ENCODE peak calls at places on chromosomes 2 and 18, in four cellular contexts. O is GM23248, K is HCT116, S is K562. J is an unnamed sample.

GRCh38 chr2:96815326-96816126 is 542 bp upstream of the CNNM3 start:
- DNase-seq in S (no peak), K (no peak), O (peak; percentile 75), J (peak; percentile 55)

GRCh38 chr18:79590191-79591039 is 89.2 kb upstream of the CTDP1 start:
- DNase-seq in K (no peak), S (no peak), O (peak; percentile 62), J (no peak)

GRCh38 chr2:178297091-178297411 is 102.7 kb downstream of the OSBPL6 start:
- DNase-seq in O (no peak), K (no peak), S (no peak), J (no peak)

GRCh38 chr2:216845426-216845825 is 14.4 kb downstream of the TNP1 start:
- DNase-seq in O (no peak), S (no peak), K (no peak), J (no peak)

GRCh38 chr18:76581261-76581660 is 86.2 kb upstream of the ZNF516 start:
- DNase-seq in S (no peak), O (no peak), K (no peak), J (no peak)

GRCh38 chr2:240217431-240218301 is 77.2 kb upstream of the OTOS start:
- DNase-seq in O (no peak), K (peak; percentile 33), S (peak; percentile 56), J (no peak)

GRCh38 chr2:238180554-238180953 is 21.8 kb downstream of the ERFE start:
- DNase-seq in K (no peak), S (no peak), O (no peak), J (no peak)

GRCh38 chr2:200810252-200810650 is 1.5 kb upstream of the BZW1 start:
- DNase-seq in K (no peak), O (peak; percentile 85), S (no peak), J (no peak)

GRCh38 chr2:47534179-47534919 is 131.4 kb downstream of the MSH2 start:
- DNase-seq in S (peak; percentile 75), K (no peak), O (peak; percentile 93), J (no peak)

GRCh38 chr18:9708882-9709877 is 1.1 kb downstream of the RAB31 start:
- DNase-seq in K (no peak), S (peak; percentile 44), O (peak; percentile 62), J (peak; percentile 27)

GRCh38 chr2:188381614-188382013 is 89.9 kb downstream of the GULP1 start:
- DNase-seq in O (peak; percentile 69), S (no peak), K (peak; percentile 83), J (no peak)

GRCh38 chr2:24220534-24221281 is 45.9 kb downstream of the FAM228A start:
- DNase-seq in S (no peak), O (no peak), K (no peak), J (no peak)

GRCh38 chr2:241540766-241541561 is 17.6 kb upstream of the BOK start:
- DNase-seq in K (peak; percentile 70), O (peak; percentile 64), S (peak; percentile 99), J (no peak)

GRCh38 chr2:134361648-134362047 is 107.8 kb downstream of the MGAT5 start:
- DNase-seq in O (no peak), K (no peak), S (no peak), J (no peak)

GRCh38 chr18:48621815-48622555 is 83.2 kb downstream of the CTIF start:
- DNase-seq in S (no peak), O (no peak), K (no peak), J (no peak)

GRCh38 chr2:55063226-55063625 is 13.0 kb upstream of the RTN4 start:
- DNase-seq in O (no peak), K (no peak), S (no peak), J (peak; percentile 20)

GRCh38 chr2:102027703-102028059 is 35.9 kb downstream of the IL1R2 start:
- DNase-seq in O (no peak), S (no peak), K (no peak), J (no peak)

GRCh38 chr2:223121317-223121716 is 69.3 kb downstream of the KCNE4 start:
- DNase-seq in O (no peak), K (no peak), S (no peak), J (no peak)

GRCh38 chr2:68762665-68763064 is 28.1 kb downstream of the ARHGAP25 start:
- DNase-seq in S (no peak), O (no peak), K (no peak), J (peak; percentile 84)

GRCh38 chr2:6412533-6413085 is 453.1 kb downstream of the CMPK2 start:
- DNase-seq in K (no peak), O (peak; percentile 46), S (no peak), J (no peak)

GRCh38 chr2:190533175-190533967 is 1.2 kb downstream of the NEMP2 start:
- DNase-seq in K (no peak), S (no peak), O (peak; percentile 30), J (no peak)

DNA sequence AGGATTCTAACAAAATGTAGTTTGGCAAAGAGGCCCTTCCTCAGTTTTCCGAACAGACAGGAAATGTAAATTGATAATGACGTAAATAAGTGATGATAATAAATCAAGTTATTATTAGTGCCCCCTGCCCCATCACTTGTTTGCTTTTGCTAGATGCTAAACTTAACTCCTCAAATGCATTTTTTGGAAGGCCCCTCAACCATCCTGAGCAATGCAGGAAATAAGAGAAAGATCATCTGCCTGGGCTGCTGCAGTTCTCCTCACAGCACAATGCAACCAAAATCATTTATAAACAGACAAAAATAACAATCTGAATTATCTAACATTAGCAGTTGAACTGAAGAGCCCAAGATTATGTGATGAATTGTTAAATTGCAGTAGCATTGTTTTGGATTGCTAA is 62.6 kb upstream of the PSMD14 start:
- DNase-seq in K (no peak), O (no peak), S (no peak), J (no peak)
- H3K9ac ChIP-seq in K (peak overlapping the region; percentile 68), O (no peak overlapping the region), S (no peak overlapping the region), J (peak overlapping the region; percentile 75)

DNA sequence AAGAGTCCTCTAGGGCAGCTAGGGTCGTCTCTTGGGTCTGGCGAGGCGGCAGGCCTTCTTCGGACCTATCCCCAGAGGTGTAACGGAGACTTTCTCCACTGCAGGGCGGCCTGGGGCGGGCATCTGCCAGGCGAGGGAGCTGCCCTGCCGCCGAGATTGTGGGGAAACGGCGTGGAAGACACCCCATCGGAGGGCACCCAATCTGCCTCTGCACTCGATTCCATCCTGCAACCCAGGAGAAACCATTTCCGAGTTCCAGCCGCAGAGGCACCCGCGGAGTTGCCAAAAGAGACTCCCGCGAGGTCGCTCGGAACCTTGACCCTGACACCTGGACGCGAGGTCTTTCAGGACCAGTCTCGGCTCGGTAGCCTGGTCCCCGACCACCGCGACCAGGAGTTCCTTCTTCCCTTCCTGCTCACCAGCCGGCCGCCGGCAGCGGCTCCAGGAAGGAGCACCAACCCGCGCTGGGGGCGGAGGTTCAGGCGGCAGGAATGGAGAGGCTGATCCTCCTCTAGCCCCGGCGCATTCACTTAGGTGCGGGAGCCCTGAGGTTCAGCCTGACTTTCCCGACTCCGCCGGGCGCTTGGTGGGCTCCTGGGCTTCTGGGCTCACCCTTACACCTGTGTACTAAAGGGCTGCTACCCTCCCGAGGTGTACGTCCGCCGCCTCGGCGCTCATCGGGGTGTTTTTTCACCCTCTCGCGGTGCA is 8.2 kb downstream of the SIX2 start:
- DNase-seq in O (peak; percentile 61), S (no peak), K (no peak), J (no peak)
- H2AFZ ChIP-seq in O (peak overlapping the region; percentile 79), S (no peak overlapping the region), K (no peak overlapping the region), J (no peak overlapping the region)

DNA sequence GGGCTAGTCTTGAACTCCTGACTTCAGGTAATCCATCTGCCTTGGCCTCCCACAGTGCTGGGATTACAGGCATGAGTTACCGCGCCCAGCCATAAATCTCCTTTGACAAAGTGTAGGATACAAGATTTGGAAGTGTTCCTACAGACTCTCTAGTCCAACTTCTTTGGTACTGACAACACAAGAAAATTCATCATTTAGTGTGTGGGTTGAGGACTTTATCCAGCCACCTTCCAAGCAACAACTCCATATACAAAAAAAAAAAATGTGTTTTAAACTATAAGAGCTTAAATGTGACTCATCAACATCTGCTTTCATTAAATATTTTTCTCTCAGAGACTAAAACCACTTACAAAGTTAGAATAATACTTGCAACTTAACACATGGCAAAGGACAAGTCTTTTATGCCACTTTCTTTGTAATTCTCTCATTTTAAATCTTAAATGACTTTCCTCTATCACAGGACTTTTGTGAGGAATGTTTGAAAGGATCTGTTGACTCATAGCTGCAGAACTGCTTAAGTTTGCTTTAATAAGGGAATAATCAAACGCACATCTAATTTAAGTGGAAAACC is 46.2 kb upstream of the ITGAV start:
- DNase-seq in O (peak; percentile 76), S (no peak), K (no peak), J (no peak)
- H3K9ac ChIP-seq in O (peak overlapping the region; percentile 67), S (no peak overlapping the region), K (peak overlapping the region; percentile 25), J (no peak overlapping the region)

DNA sequence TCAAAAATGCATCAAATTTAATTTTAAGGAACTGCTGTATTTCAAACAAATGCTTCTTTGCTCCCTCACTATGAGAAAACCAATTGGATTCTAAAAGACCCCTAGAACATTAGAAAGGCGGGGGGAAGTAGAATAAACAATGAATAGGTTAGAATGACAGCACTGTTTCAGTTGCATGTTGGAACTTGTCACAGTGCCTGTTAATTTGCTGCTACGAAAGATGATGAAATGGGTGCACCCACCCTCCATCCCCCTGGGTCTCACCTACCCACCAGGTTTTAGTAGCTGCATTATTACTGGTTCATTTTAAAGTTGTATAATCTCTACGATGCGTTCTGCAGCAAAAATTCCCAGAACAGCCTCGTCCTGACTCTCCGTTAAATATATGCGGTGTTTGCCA is 193.0 kb upstream of the COPS8 start:
- DNase-seq in O (no peak), S (no peak), K (no peak), J (no peak)
- H2AFZ ChIP-seq in O (no peak overlapping the region), S (no peak overlapping the region), K (no peak overlapping the region), J (no peak overlapping the region)

DNA sequence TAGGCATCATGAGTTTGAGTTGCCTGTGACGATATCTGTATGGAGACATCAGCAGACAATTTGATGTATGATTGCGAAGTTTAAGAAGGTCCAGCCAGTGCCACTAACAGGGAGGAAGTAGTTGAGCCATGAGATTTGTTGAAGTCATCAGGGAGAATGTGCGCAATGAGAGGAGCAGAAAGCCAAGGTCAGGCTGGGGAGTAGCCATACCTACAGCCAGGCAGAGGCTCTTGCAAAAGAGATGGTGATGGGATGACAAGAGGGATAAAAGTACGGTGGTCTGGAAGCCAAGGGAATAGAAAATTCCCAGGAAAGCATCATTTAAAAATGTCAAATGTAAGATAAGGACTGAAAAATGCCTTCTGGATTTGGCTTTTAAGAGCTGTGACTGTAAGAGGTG is 51.2 kb downstream of the LIMS1 start:
- DNase-seq in O (no peak), K (no peak), S (no peak), J (no peak)
- H3K9ac ChIP-seq in O (peak overlapping the region; percentile 0), K (no peak overlapping the region), S (no peak overlapping the region), J (no peak overlapping the region)

J was measured in MM.1S.